ENCODE peak calls at places on chromosomes 13 and 19, in four cellular contexts. H is dorsolateral prefrontal cortex, Z is nephron progenitor cell, R is globus pallidus. O is an unnamed sample.

GRCh38 chr13:98222081-98222554 is 45.0 kb upstream of the RNF113B start:
- DNase-seq in Z (no peak), H (no peak), R (no peak), O (no peak)

GRCh38 chr13:34772881-34773280 is 169.2 kb upstream of the NBEA start:
- DNase-seq in Z (no peak), H (no peak), R (no peak), O (no peak)

GRCh38 chr13:113051641-113052040 is 54.0 kb upstream of the F7 start:
- DNase-seq in Z (no peak), H (peak; percentile 3), R (no peak), O (no peak)

GRCh38 chr13:51794959-51795358 is 9.0 kb downstream of the DHRS12 start:
- DNase-seq in H (no peak), R (no peak), Z (no peak), O (no peak)

GRCh38 chr19:36032251-36033104 is at the start of gene CLIP3:
- DNase-seq in H (peak; percentile 91), R (peak; percentile 82), Z (peak; percentile 85), O (peak; percentile 69)

GRCh38 chr13:33787051-33787591 is 30.8 kb upstream of the RFC3 start:
- DNase-seq in Z (no peak), H (no peak), R (no peak), O (no peak)

GRCh38 chr19:46824887-46825730 is 25.5 kb downstream of the AP2S1 start:
- DNase-seq in H (no peak), Z (no peak), R (peak; percentile 36), O (no peak)

GRCh38 chr19:40284501-40285352 is at the start of gene AKT2:
- DNase-seq in H (peak; percentile 75), Z (peak; percentile 90), R (peak; percentile 58), O (peak; percentile 68)

GRCh38 chr13:81275666-81276258 is 934.8 kb upstream of the SPRY2 start:
- DNase-seq in Z (peak; percentile 6), R (no peak), H (no peak), O (no peak)

GRCh38 chr13:48317511-48317981 is 14.0 kb downstream of the RB1 start:
- DNase-seq in R (no peak), Z (no peak), H (no peak), O (no peak)

GRCh38 chr19:48645652-48646191 is at the start of gene CA11:
- DNase-seq in H (no peak), R (no peak), Z (no peak), O (peak; percentile 56)

GRCh38 chr19:12840091-12841079 is 2.1 kb downstream of the MAST1 start:
- DNase-seq in R (no peak), H (peak; percentile 82), Z (peak; percentile 98), O (peak; percentile 84)

GRCh38 chr19:15555759-15556633 is 47.7 kb downstream of the CYP4F22 start:
- DNase-seq in Z (peak; percentile 89), R (peak; percentile 83), H (peak; percentile 75), O (peak; percentile 79)

GRCh38 chr19:17338440-17339078 is 1.2 kb downstream of the GTPBP3 start:
- DNase-seq in Z (no peak), H (no peak), R (no peak), O (no peak)

GRCh38 chr13:26656919-26657318 is 99.4 kb downstream of the WASF3 start:
- DNase-seq in R (peak; percentile 64), H (no peak), Z (no peak), O (no peak)

GRCh38 chr13:66513728-66514127 is 716.4 kb downstream of the PCDH9 start:
- DNase-seq in Z (no peak), R (no peak), H (no peak), O (no peak)

GRCh38 chr13:26046639-26047038 is 5.2 kb downstream of the SHISA2 start:
- DNase-seq in Z (no peak), R (no peak), H (no peak), O (no peak)

GRCh38 chr19:19956431-19957075 is 55.8 kb downstream of the ZNF93 start:
- DNase-seq in R (peak; percentile 5), H (no peak), Z (no peak), O (no peak)

GRCh38 chr19:5480427-5480836 is 25.2 kb downstream of the ZNRF4 start:
- DNase-seq in Z (peak; percentile 53), R (no peak), H (no peak), O (no peak)

GRCh38 chr13:97307882-97308624 is 85.9 kb downstream of the MBNL2 start:
- DNase-seq in H (peak; percentile 59), Z (no peak), R (peak; percentile 84), O (no peak)

GRCh38 chr19:44764975-44765948 is 12.4 kb upstream of the CBLC start:
- DNase-seq in H (no peak), R (no peak), Z (no peak), O (no peak)

GRCh38 chr13:36344886-36345437 is 1.2 kb downstream of the SPART start:
- DNase-seq in Z (no peak), H (peak; percentile 8), R (peak; percentile 46), O (no peak)

GRCh38 chr19:49870309-49870901 is 3.0 kb upstream of the PNKP start:
- DNase-seq in H (no peak), R (no peak), Z (no peak), O (no peak)

GRCh38 chr19:11446652-11447301 is 11.3 kb downstream of the PRKCSH start:
- DNase-seq in R (peak; percentile 92), Z (peak; percentile 82), H (peak; percentile 71), O (no peak)

GRCh38 chr13:111634410-111634809 is 314.0 kb downstream of the TEX29 start:
- DNase-seq in R (no peak), H (no peak), Z (no peak), O (no peak)

GRCh38 chr19:55210120-55210493 is 806 bp upstream of the PTPRH start:
- DNase-seq in R (no peak), H (no peak), Z (no peak), O (no peak)

GRCh38 chr19:7701654-7702457 is at the start of gene FCER2:
- DNase-seq in Z (no peak), H (no peak), R (no peak), O (no peak)

GRCh38 chr19:34323433-34324204 is 41.4 kb upstream of the GPI start:
- DNase-seq in R (no peak), H (no peak), Z (no peak), O (no peak)

GRCh38 chr19:44750713-44751112 is 2.2 kb downstream of the BCL3 start:
- DNase-seq in R (no peak), Z (no peak), H (no peak), O (no peak)

GRCh38 chr13:76336889-76337844 is 549.0 kb downstream of the KCTD12 start:
- DNase-seq in Z (no peak), R (no peak), H (no peak), O (no peak)

GRCh38 chr19:47239610-47240296 is 8.8 kb upstream of the BBC3 start:
- DNase-seq in Z (peak; percentile 83), H (peak; percentile 96), R (peak; percentile 67), O (peak; percentile 87)